ENCODE peak calls at places on chromosomes 2 and 18, in eight cellular contexts. R, E, W, H, X, J, T and V are unnamed samples.

GRCh38 chr2:27689424-27689823 is 25.7 kb downstream of the SLC4A1AP start:
- DNase-seq in W (no peak), R (no peak), J (no peak), X (peak; percentile 60), E (no peak), H (no peak), T (no peak), V (no peak)

GRCh38 chr2:159202568-159203071 is 83.9 kb downstream of the WDSUB1 start:
- DNase-seq in T (no peak), W (peak; percentile 95), X (peak; percentile 61), H (no peak), E (no peak), J (peak; percentile 96), R (peak; percentile 66), V (no peak)

GRCh38 chr2:44743473-44743872 is 198.0 kb upstream of the SIX3 start:
- DNase-seq in H (no peak), J (no peak), X (no peak), E (no peak), W (no peak), R (no peak), T (no peak), V (no peak)

GRCh38 chr2:136486115-136486514 is 279.2 kb upstream of the THSD7B start:
- DNase-seq in J (no peak), R (no peak), E (no peak), H (no peak), X (no peak), T (no peak), W (no peak), V (no peak)

GRCh38 chr2:173963323-173963816 is 1.8 kb downstream of the SP3 start:
- DNase-seq in R (peak; percentile 71), W (peak; percentile 56), X (peak; percentile 63), J (peak; percentile 83), T (peak; percentile 60), E (no peak), H (peak; percentile 61), V (no peak)

GRCh38 chr2:47404356-47404755 is 1.4 kb downstream of the MSH2 start:
- DNase-seq in X (no peak), J (no peak), W (no peak), E (no peak), T (no peak), H (no peak), R (no peak), V (no peak)

GRCh38 chr2:36348721-36349120 is 6.9 kb upstream of the CRIM1 start:
- DNase-seq in W (no peak), H (no peak), E (no peak), J (no peak), R (no peak), T (no peak), X (no peak), V (no peak)

GRCh38 chr2:41026613-41027012 is 574.7 kb upstream of the SLC8A1 start:
- DNase-seq in J (no peak), T (no peak), R (no peak), H (no peak), W (no peak), E (no peak), X (no peak), V (no peak)

GRCh38 chr2:149094217-149095015 is 55.9 kb downstream of the LYPD6B start:
- DNase-seq in W (no peak), R (no peak), H (no peak), T (no peak), X (no peak), E (no peak), J (peak; percentile 56), V (no peak)

GRCh38 chr18:62118324-62118723 is 68.5 kb downstream of the PIGN start:
- DNase-seq in R (no peak), H (no peak), J (no peak), W (peak; percentile 23), X (no peak), T (no peak), E (no peak), V (no peak)

GRCh38 chr18:75067996-75068645 is 140.8 kb downstream of the PTGR3 start:
- DNase-seq in J (no peak), H (no peak), R (no peak), W (no peak), E (no peak), T (no peak), X (no peak), V (no peak)

GRCh38 chr18:26051845-26052244 is 38.6 kb downstream of the SS18 start:
- DNase-seq in H (no peak), T (no peak), J (peak; percentile 1), R (no peak), X (no peak), E (no peak), W (no peak), V (no peak)

GRCh38 chr2:60104514-60105501 is 448.6 kb downstream of the BCL11A start:
- DNase-seq in T (no peak), R (no peak), X (peak; percentile 3), H (no peak), W (no peak), J (no peak), E (no peak), V (no peak)

GRCh38 chr2:20496069-20496468 is 49.2 kb downstream of the RHOB start:
- DNase-seq in J (peak; percentile 64), W (peak; percentile 56), X (peak; percentile 87), T (no peak), H (no peak), R (no peak), E (no peak), V (no peak)

GRCh38 chr2:208820289-208820688 is 413.7 kb downstream of the PTH2R start:
- DNase-seq in T (no peak), J (peak; percentile 10), H (no peak), E (peak; percentile 8), X (peak; percentile 15), R (no peak), W (no peak), V (peak; percentile 72)

GRCh38 chr18:58076052-58076451 is 32.0 kb downstream of the NEDD4L start:
- DNase-seq in H (no peak), R (no peak), X (peak; percentile 35), T (no peak), W (peak; percentile 30), J (no peak), E (no peak), V (no peak)

GRCh38 chr18:68441241-68441640 is 273.7 kb downstream of the TMX3 start:
- DNase-seq in E (no peak), H (no peak), W (no peak), T (no peak), J (no peak), X (no peak), R (no peak), V (no peak)

GRCh38 chr2:37337636-37338280 is 6.7 kb upstream of the QPCT start:
- DNase-seq in W (no peak), H (no peak), T (no peak), E (no peak), J (no peak), X (no peak), R (no peak), V (no peak)

GRCh38 chr18:49865401-49865800 is 52.1 kb upstream of the ACAA2 start:
- DNase-seq in R (no peak), W (no peak), H (no peak), J (peak; percentile 25), T (no peak), E (no peak), X (no peak), V (no peak)

GRCh38 chr2:228927028-228928010 is 343.8 kb downstream of the PID1 start:
- DNase-seq in R (no peak), W (no peak), H (no peak), E (no peak), J (peak; percentile 37), X (peak; percentile 44), T (no peak), V (no peak)